ENCODE peak calls at places on chromosomes 16 and 17, in eight cellular contexts. One of them, this sample, is unnamed.

GRCh38 chr17:18041776-18042175 is 2.6 kb downstream of the GID4 start:
- DNase-seq in stimulated activated CD4-positive, alpha-beta T cell treated with anti-CD3 and anti-CD28 coated beads, Interleukin-15, amount 100 ng/mL, for 1 hour: no peak
- DNase-seq in brain microvascular endothelial cell: no peak
- DNase-seq in Caki2: no peak
- DNase-seq in stimulated activated CD8-positive, alpha-beta memory T cell treated with anti-CD3 and anti-CD28 coated beads, Interleukin-2, amount 100 ng/mL, for 1 hour: no peak
- DNase-seq in non-pigmented ciliary epithelial cell: no peak
- DNase-seq in A549: peak; percentile 25
- DNase-seq in stomach: no peak
- DNase-seq in this sample: no peak

GRCh38 chr16:1163567-1164055 is 10.7 kb downstream of the CACNA1H start:
- DNase-seq in stimulated activated CD4-positive, alpha-beta T cell treated with anti-CD3 and anti-CD28 coated beads, Interleukin-15, amount 100 ng/mL, for 1 hour: no peak
- DNase-seq in brain microvascular endothelial cell: peak; percentile 54
- DNase-seq in Caki2: peak; percentile 68
- DNase-seq in stimulated activated CD8-positive, alpha-beta memory T cell treated with anti-CD3 and anti-CD28 coated beads, Interleukin-2, amount 100 ng/mL, for 1 hour: no peak
- DNase-seq in non-pigmented ciliary epithelial cell: no peak
- DNase-seq in A549: no peak
- DNase-seq in stomach: no peak
- DNase-seq in this sample: no peak

GRCh38 chr16:3879258-3879886 is 1.1 kb downstream of the CREBBP start:
- DNase-seq in stimulated activated CD4-positive, alpha-beta T cell treated with anti-CD3 and anti-CD28 coated beads, Interleukin-15, amount 100 ng/mL, for 1 hour: no peak
- DNase-seq in brain microvascular endothelial cell: no peak
- DNase-seq in Caki2: peak; percentile 32
- DNase-seq in stimulated activated CD8-positive, alpha-beta memory T cell treated with anti-CD3 and anti-CD28 coated beads, Interleukin-2, amount 100 ng/mL, for 1 hour: no peak
- DNase-seq in non-pigmented ciliary epithelial cell: no peak
- DNase-seq in A549: no peak
- DNase-seq in stomach: peak; percentile 27
- DNase-seq in this sample: peak; percentile 10

GRCh38 chr17:47649972-47650524 is 329 bp downstream of the KPNB1 start:
- DNase-seq in stimulated activated CD4-positive, alpha-beta T cell treated with anti-CD3 and anti-CD28 coated beads, Interleukin-15, amount 100 ng/mL, for 1 hour: no peak
- DNase-seq in brain microvascular endothelial cell: no peak
- DNase-seq in Caki2: no peak
- DNase-seq in stimulated activated CD8-positive, alpha-beta memory T cell treated with anti-CD3 and anti-CD28 coated beads, Interleukin-2, amount 100 ng/mL, for 1 hour: no peak
- DNase-seq in non-pigmented ciliary epithelial cell: no peak
- DNase-seq in A549: no peak
- DNase-seq in stomach: peak; percentile 54
- DNase-seq in this sample: no peak

GRCh38 chr17:42682400-42683384 is at the start of gene CNTNAP1:
- DNase-seq in stimulated activated CD4-positive, alpha-beta T cell treated with anti-CD3 and anti-CD28 coated beads, Interleukin-15, amount 100 ng/mL, for 1 hour: no peak
- DNase-seq in brain microvascular endothelial cell: peak; percentile 43
- DNase-seq in Caki2: peak; percentile 30
- DNase-seq in stimulated activated CD8-positive, alpha-beta memory T cell treated with anti-CD3 and anti-CD28 coated beads, Interleukin-2, amount 100 ng/mL, for 1 hour: no peak
- DNase-seq in non-pigmented ciliary epithelial cell: no peak
- DNase-seq in A549: peak; percentile 56
- DNase-seq in stomach: peak; percentile 51
- DNase-seq in this sample: no peak

GRCh38 chr16:89031715-89032659 is 55.0 kb upstream of the CBFA2T3 start:
- DNase-seq in stimulated activated CD4-positive, alpha-beta T cell treated with anti-CD3 and anti-CD28 coated beads, Interleukin-15, amount 100 ng/mL, for 1 hour: no peak
- DNase-seq in brain microvascular endothelial cell: no peak
- DNase-seq in Caki2: no peak
- DNase-seq in stimulated activated CD8-positive, alpha-beta memory T cell treated with anti-CD3 and anti-CD28 coated beads, Interleukin-2, amount 100 ng/mL, for 1 hour: peak; percentile 9
- DNase-seq in non-pigmented ciliary epithelial cell: no peak
- DNase-seq in A549: no peak
- DNase-seq in stomach: peak; percentile 37
- DNase-seq in this sample: peak; percentile 57

GRCh38 chr16:84505249-84506156 is 1.0 kb upstream of the MEAK7 start:
- DNase-seq in stimulated activated CD4-positive, alpha-beta T cell treated with anti-CD3 and anti-CD28 coated beads, Interleukin-15, amount 100 ng/mL, for 1 hour: no peak
- DNase-seq in brain microvascular endothelial cell: no peak
- DNase-seq in Caki2: no peak
- DNase-seq in stimulated activated CD8-positive, alpha-beta memory T cell treated with anti-CD3 and anti-CD28 coated beads, Interleukin-2, amount 100 ng/mL, for 1 hour: no peak
- DNase-seq in non-pigmented ciliary epithelial cell: no peak
- DNase-seq in A549: no peak
- DNase-seq in stomach: no peak
- DNase-seq in this sample: no peak

GRCh38 chr16:26196806-26197205 is 505.0 kb downstream of the HS3ST4 start:
- DNase-seq in stimulated activated CD4-positive, alpha-beta T cell treated with anti-CD3 and anti-CD28 coated beads, Interleukin-15, amount 100 ng/mL, for 1 hour: no peak
- DNase-seq in brain microvascular endothelial cell: no peak
- DNase-seq in Caki2: no peak
- DNase-seq in stimulated activated CD8-positive, alpha-beta memory T cell treated with anti-CD3 and anti-CD28 coated beads, Interleukin-2, amount 100 ng/mL, for 1 hour: no peak
- DNase-seq in non-pigmented ciliary epithelial cell: no peak
- DNase-seq in A549: no peak
- DNase-seq in stomach: no peak
- DNase-seq in this sample: no peak

GRCh38 chr17:21678451-21679081 is 13.8 kb upstream of the KCNJ18 start:
- DNase-seq in stimulated activated CD4-positive, alpha-beta T cell treated with anti-CD3 and anti-CD28 coated beads, Interleukin-15, amount 100 ng/mL, for 1 hour: no peak
- DNase-seq in brain microvascular endothelial cell: no peak
- DNase-seq in Caki2: no peak
- DNase-seq in stimulated activated CD8-positive, alpha-beta memory T cell treated with anti-CD3 and anti-CD28 coated beads, Interleukin-2, amount 100 ng/mL, for 1 hour: no peak
- DNase-seq in non-pigmented ciliary epithelial cell: no peak
- DNase-seq in A549: no peak
- DNase-seq in stomach: no peak
- DNase-seq in this sample: no peak

GRCh38 chr16:69314534-69314933 is 3.4 kb downstream of the VPS4A start:
- DNase-seq in stimulated activated CD4-positive, alpha-beta T cell treated with anti-CD3 and anti-CD28 coated beads, Interleukin-15, amount 100 ng/mL, for 1 hour: no peak
- DNase-seq in brain microvascular endothelial cell: no peak
- DNase-seq in Caki2: no peak
- DNase-seq in stimulated activated CD8-positive, alpha-beta memory T cell treated with anti-CD3 and anti-CD28 coated beads, Interleukin-2, amount 100 ng/mL, for 1 hour: no peak
- DNase-seq in non-pigmented ciliary epithelial cell: no peak
- DNase-seq in A549: no peak
- DNase-seq in stomach: peak; percentile 71
- DNase-seq in this sample: no peak

GRCh38 chr17:80836971-80837481 is 154.6 kb upstream of the CHMP6 start:
- DNase-seq in stimulated activated CD4-positive, alpha-beta T cell treated with anti-CD3 and anti-CD28 coated beads, Interleukin-15, amount 100 ng/mL, for 1 hour: no peak
- DNase-seq in brain microvascular endothelial cell: no peak
- DNase-seq in Caki2: no peak
- DNase-seq in stimulated activated CD8-positive, alpha-beta memory T cell treated with anti-CD3 and anti-CD28 coated beads, Interleukin-2, amount 100 ng/mL, for 1 hour: no peak
- DNase-seq in non-pigmented ciliary epithelial cell: no peak
- DNase-seq in A549: no peak
- DNase-seq in stomach: no peak
- DNase-seq in this sample: no peak

GRCh38 chr17:77404812-77405581 is 264.2 kb downstream of the SEC14L1 start:
- DNase-seq in stimulated activated CD4-positive, alpha-beta T cell treated with anti-CD3 and anti-CD28 coated beads, Interleukin-15, amount 100 ng/mL, for 1 hour: peak; percentile 65
- DNase-seq in brain microvascular endothelial cell: peak; percentile 74
- DNase-seq in Caki2: no peak
- DNase-seq in stimulated activated CD8-positive, alpha-beta memory T cell treated with anti-CD3 and anti-CD28 coated beads, Interleukin-2, amount 100 ng/mL, for 1 hour: peak; percentile 69
- DNase-seq in non-pigmented ciliary epithelial cell: no peak
- DNase-seq in A549: no peak
- DNase-seq in stomach: peak; percentile 56
- DNase-seq in this sample: peak; percentile 65

GRCh38 chr17:63932721-63933120 is 590 bp upstream of the CD79B start:
- DNase-seq in stimulated activated CD4-positive, alpha-beta T cell treated with anti-CD3 and anti-CD28 coated beads, Interleukin-15, amount 100 ng/mL, for 1 hour: no peak
- DNase-seq in brain microvascular endothelial cell: no peak
- DNase-seq in Caki2: no peak
- DNase-seq in stimulated activated CD8-positive, alpha-beta memory T cell treated with anti-CD3 and anti-CD28 coated beads, Interleukin-2, amount 100 ng/mL, for 1 hour: no peak
- DNase-seq in non-pigmented ciliary epithelial cell: no peak
- DNase-seq in A549: no peak
- DNase-seq in stomach: no peak
- DNase-seq in this sample: no peak

GRCh38 chr17:82921426-82921825 is 81.6 kb upstream of the ZNF750 start:
- DNase-seq in stimulated activated CD4-positive, alpha-beta T cell treated with anti-CD3 and anti-CD28 coated beads, Interleukin-15, amount 100 ng/mL, for 1 hour: no peak
- DNase-seq in brain microvascular endothelial cell: peak; percentile 28
- DNase-seq in Caki2: peak; percentile 65
- DNase-seq in stimulated activated CD8-positive, alpha-beta memory T cell treated with anti-CD3 and anti-CD28 coated beads, Interleukin-2, amount 100 ng/mL, for 1 hour: no peak
- DNase-seq in non-pigmented ciliary epithelial cell: no peak
- DNase-seq in A549: no peak
- DNase-seq in stomach: no peak
- DNase-seq in this sample: no peak

This sample was measured in central memory CD8-positive, alpha-beta T cell.